ENCODE peak calls at places on chromosomes 2 and 18, in four cellular contexts. K, S, C and Q are unnamed samples.

GRCh38 chr2:70557171-70557838 is 3.7 kb upstream of the TGFA start:
- DNase-seq in K (peak), S (peak), C (no peak), Q (no peak)

GRCh38 chr18:9337875-9338274 is 3.3 kb downstream of the TWSG1 start:
- DNase-seq in K (no peak), S (no peak), C (no peak), Q (peak)

GRCh38 chr2:64296695-64297346 is 152.6 kb upstream of the PELI1 start:
- DNase-seq in K (no peak), S (no peak), C (no peak), Q (no peak)

GRCh38 chr2:8475349-8476045 is 206.4 kb upstream of the ID2 start:
- DNase-seq in K (no peak), S (no peak), C (no peak), Q (no peak)

GRCh38 chr18:75041586-75041985 is 167.4 kb downstream of the PTGR3 start:
- DNase-seq in K (no peak), S (no peak), C (peak), Q (no peak)

GRCh38 chr2:223114917-223115316 is 62.9 kb downstream of the KCNE4 start:
- DNase-seq in K (no peak), S (no peak), C (no peak), Q (no peak)

GRCh38 chr2:105143467-105144127 is 97.9 kb upstream of the GPR45 start:
- DNase-seq in K (no peak), S (no peak), C (no peak), Q (no peak)

GRCh38 chr2:15763822-15764682 is 172.4 kb downstream of the DDX1 start:
- DNase-seq in K (no peak), S (no peak), C (no peak), Q (no peak)

GRCh38 chr18:13541621-13542519 is 184.5 kb downstream of the FAM210A start:
- DNase-seq in K (no peak), S (peak), C (no peak), Q (no peak)

GRCh38 chr2:78304678-78305077 is 720.8 kb upstream of the REG3G start:
- DNase-seq in K (no peak), S (no peak), C (no peak), Q (no peak)

GRCh38 chr18:2967357-2967756 is 45.6 kb downstream of the LPIN2 start:
- DNase-seq in K (no peak), S (no peak), C (no peak), Q (no peak)
- TF ChIP-seq POLR2AphosphoS5 in K (no peak), S (no peak), C (no peak), Q (no peak)

DNA sequence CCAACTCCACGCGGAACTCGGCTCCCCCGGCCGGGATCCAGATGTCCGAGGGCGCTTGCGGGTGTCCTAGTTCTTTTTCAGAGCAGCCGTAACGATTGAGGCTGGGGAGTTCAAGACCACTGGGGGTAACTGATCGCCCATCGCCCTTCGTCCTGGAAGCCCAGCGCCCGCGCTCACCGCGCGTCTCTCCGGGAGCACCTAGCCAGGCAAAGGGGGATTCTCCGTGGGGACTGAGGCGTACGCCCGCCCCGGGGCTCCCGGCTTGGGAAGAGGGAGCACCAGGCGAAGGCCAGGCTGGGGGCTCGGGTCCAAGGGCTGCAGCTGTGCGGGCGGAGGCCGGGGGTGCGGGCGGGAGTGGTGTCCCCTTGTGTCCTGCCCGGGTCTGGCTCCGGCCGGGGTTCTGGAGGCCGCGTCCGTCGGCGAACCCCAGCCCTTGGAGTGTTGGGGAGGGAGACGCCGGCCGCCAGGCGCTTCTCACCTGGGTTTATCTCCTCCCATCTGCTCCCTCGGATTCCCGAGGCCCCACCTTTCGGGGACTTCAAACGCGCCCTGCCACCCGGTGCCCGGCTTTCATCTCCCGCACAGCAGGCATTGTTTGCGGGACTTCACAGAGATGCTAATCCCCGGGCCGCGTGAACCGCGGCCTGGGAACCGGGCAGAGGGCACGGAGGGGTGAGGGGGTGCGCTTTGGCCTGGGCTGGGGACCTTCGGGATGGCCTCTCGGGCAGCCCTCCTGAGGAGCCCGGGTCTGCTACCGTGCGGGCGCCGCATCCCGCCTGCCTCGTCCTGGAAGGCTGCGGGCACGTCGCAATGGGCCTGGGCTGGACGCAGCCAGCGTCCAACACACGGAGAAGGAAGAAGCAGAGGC is 4.9 kb upstream of the GBX2 start:
- DNase-seq in K (no peak), S (no peak), C (no peak), Q (no peak)
- H3K4me3 ChIP-seq in K (no peak), S (no peak), C (no peak), Q (no peak)

GRCh38 chr2:214393796-214394195 is 17.1 kb upstream of the VWC2L start:
- DNase-seq in K (no peak), S (no peak), C (no peak), Q (no peak)

GRCh38 chr2:214395040-214395439 is 15.8 kb upstream of the VWC2L start:
- DNase-seq in K (no peak), S (no peak), C (no peak), Q (no peak)

GRCh38 chr2:214386720-214387119 is 24.1 kb upstream of the VWC2L start:
- DNase-seq in K (no peak), S (no peak), C (no peak), Q (no peak)

DNA sequence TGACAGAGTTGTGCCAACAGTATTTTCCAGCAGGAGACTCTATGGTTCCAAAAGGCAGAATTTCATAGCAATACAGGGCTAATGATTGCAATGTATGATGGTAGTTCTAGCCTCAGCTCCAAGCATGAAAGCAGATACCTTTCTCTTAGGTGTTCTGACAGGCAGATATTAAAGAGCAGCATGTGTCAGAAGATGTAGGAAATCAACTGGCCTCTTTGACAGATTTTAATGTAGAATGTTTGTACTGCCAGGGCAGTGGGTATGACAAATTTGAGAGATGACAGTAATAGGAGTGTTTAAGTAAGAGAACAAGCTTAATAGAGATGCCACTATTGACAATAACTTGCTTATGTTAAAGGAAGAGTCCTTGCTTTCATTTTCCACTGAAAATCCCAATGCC is 21.5 kb upstream of the VWC2L start:
- DNase-seq in K (no peak), S (no peak), C (no peak), Q (no peak)
- TF ChIP-seq POLR2AphosphoS5 in K (no peak), S (no peak), C (no peak), Q (no peak)

GRCh38 chr2:230658577-230658876 is 54.1 kb upstream of the CAB39 start:
- DNase-seq in K (no peak), S (no peak), C (no peak), Q (no peak)

GRCh38 chr2:230660294-230661060 is 52.2 kb upstream of the CAB39 start:
- DNase-seq in K (peak), S (peak), C (no peak), Q (peak)

GRCh38 chr2:230657462-230657861 is 55.2 kb upstream of the CAB39 start:
- DNase-seq in K (no peak), S (no peak), C (no peak), Q (no peak)

GRCh38 chr2:230657906-230658305 is 54.7 kb upstream of the CAB39 start:
- DNase-seq in K (no peak), S (no peak), C (no peak), Q (no peak)

DNA sequence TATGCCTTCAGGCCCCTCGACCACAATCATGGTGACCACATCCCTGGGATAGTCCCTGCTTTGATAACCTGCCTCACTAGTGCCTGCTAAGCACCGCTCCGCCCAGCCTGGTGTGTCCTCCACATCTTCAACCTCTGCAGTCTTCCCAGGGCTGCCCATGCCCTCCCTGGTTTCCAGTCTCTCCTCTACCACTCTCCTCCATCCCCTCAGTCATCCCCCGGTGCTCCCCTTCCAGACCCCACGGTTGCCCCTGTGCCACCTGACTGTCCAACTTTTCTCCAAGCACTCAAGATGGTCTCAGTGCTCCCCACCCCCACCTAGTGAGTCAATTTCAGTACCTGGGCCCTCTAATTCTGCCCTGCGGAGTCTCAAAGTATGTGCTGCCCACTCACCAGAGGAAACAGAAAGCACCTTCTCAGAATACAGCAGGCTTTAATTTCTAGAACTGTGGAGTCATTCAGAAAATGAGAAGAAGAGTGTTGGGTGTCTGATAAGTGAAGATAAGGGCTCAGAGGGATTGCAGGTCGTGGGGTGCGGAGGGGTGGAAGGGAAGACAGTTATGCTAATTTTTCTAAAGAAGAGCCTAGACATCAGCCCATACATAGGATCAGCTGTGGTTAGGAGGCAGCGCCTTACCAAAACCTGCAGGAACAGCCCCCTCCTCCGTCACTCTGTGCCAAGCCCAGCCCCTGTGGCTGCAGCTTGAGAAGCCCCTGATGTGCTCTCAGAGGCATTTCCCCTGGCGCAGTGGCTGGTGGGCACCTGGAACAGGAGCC is 53.6 kb upstream of the CAB39 start:
- DNase-seq in K (no peak), S (no peak), C (no peak), Q (peak)
- H3K4me3 ChIP-seq in K (no peak), S (no peak), C (no peak), Q (peak)

GRCh38 chr2:1723397-1724042 is 20.8 kb downstream of the PXDN start:
- DNase-seq in K (no peak), S (no peak), C (no peak), Q (no peak)
- TF ChIP-seq POLR2AphosphoS5 in K (no peak), S (no peak), C (no peak), Q (no peak)

GRCh38 chr18:31498450-31499156 is 626 bp downstream of the DSG2 start:
- DNase-seq in K (no peak), S (peak), C (no peak), Q (no peak)
- H3K4me3 ChIP-seq in K (peak), S (peak), C (peak), Q (peak)